ENCODE peak calls at places on chromosomes 6 and 20, in seven cellular contexts. F is RKO; P is hypothalamus; X is endothelial cell of umbilical vein; U is naive thymus-derived CD4-positive, alpha-beta T cell; S is OCI-M1; I is cardiac muscle cell. A is an unnamed sample.

GRCh38 chr20:36856196-36856595 is 19.7 kb upstream of the TLDC2 start:
- DNase-seq in F (no peak), P (no peak), X (peak; percentile 24), U (no peak), S (no peak), I (no peak), A (peak; percentile 22)

GRCh38 chr6:132445201-132445951 is 44.1 kb upstream of the MOXD1 start:
- DNase-seq in F (peak; percentile 64), P (no peak), X (no peak), U (no peak), S (no peak), I (no peak), A (no peak)

GRCh38 chr20:4829494-4830211 is 107.9 kb downstream of the PRND start:
- DNase-seq in F (no peak), P (no peak), X (no peak), U (no peak), S (peak; percentile 40), I (no peak), A (peak; percentile 8)

GRCh38 chr20:9744551-9744950 is 94.3 kb downstream of the PAK5 start:
- DNase-seq in F (no peak), P (no peak), X (no peak), U (no peak), S (no peak), I (no peak), A (no peak)

GRCh38 chr6:145283856-145284255 is 451.5 kb downstream of the EPM2A start:
- DNase-seq in F (no peak), P (no peak), X (no peak), U (no peak), S (no peak), I (no peak), A (no peak)

GRCh38 chr20:17568972-17569471 is 853 bp upstream of the DSTN start:
- DNase-seq in F (peak; percentile 93), P (no peak), X (peak; percentile 99), U (no peak), S (peak; percentile 46), I (peak; percentile 92), A (peak; percentile 34)

GRCh38 chr6:21914121-21914973 is 320.8 kb downstream of the SOX4 start:
- DNase-seq in F (no peak), P (no peak), X (peak; percentile 84), U (peak; percentile 38), S (peak; percentile 91), I (no peak), A (peak; percentile 11)

GRCh38 chr20:20343886-20344381 is 24.0 kb upstream of the INSM1 start:
- DNase-seq in F (no peak), P (no peak), X (no peak), U (no peak), S (no peak), I (no peak), A (no peak)

GRCh38 chr20:63964412-63964811 is 5.3 kb downstream of the ZNF512B start:
- DNase-seq in F (no peak), P (no peak), X (no peak), U (no peak), S (no peak), I (no peak), A (no peak)